ENCODE peak calls at places on chromosomes 4 and X, in ten cellular contexts. L is neuronal stem cell; W is RWPE1; B is endothelial cell of umbilical vein; G is T-helper 9 cell; A is neural crest cell; O is activated naive CD8-positive, alpha-beta T cell treated with anti-CD3 and anti-CD28 coated beads, Interleukin-2, amount 50 U/mL, for 16 hours; X is stimulated activated CD4-positive, alpha-beta T cell treated with anti-CD3 and anti-CD28 coated beads, TNF-alpha, amount 100 ng/mL, for 48 hours; I is HuH-7; Z is activated T-helper 1 cell treated with anti-CD3 and anti-CD28 coated beads, Interleukin-2, amount 50 U/mL, for 16 hours. H is an unnamed sample.

GRCh38 chr4:22616516-22616915 is 76.2 kb upstream of the GBA3 start:
- DNase-seq in L (no peak), W (no peak), B (no peak), G (no peak), A (no peak), O (no peak), X (no peak), I (no peak), Z (no peak), H (no peak)

GRCh38 chrX:109487640-109488039 is 5.8 kb upstream of the GUCY2F start:
- DNase-seq in L (no peak), W (no peak), B (no peak), G (no peak), A (no peak), O (no peak), X (no peak), I (no peak), Z (no peak), H (no peak)

GRCh38 chr4:179766938-179767337 is 2324.7 kb upstream of the AGA start:
- DNase-seq in L (no peak), W (no peak), B (no peak), G (no peak), A (no peak), O (no peak), X (no peak), I (no peak), Z (no peak), H (no peak)

GRCh38 chrX:41180194-41180902 is 95.1 kb downstream of the USP9X start:
- DNase-seq in L (no peak), W (peak), B (peak), G (peak), A (peak), O (no peak), X (peak), I (peak), Z (peak), H (peak)

GRCh38 chr4:159777689-159778088 is 674.8 kb downstream of the RAPGEF2 start:
- DNase-seq in L (no peak), W (no peak), B (no peak), G (no peak), A (no peak), O (no peak), X (no peak), I (no peak), Z (no peak), H (no peak)

GRCh38 chr4:139609647-139610046 is 53.6 kb upstream of the SETD7 start:
- DNase-seq in L (no peak), W (no peak), B (peak), G (no peak), A (no peak), O (no peak), X (no peak), I (no peak), Z (no peak), H (no peak)

GRCh38 chrX:15946783-15947550 is 92.4 kb upstream of the AP1S2 start:
- DNase-seq in L (no peak), W (peak), B (no peak), G (no peak), A (no peak), O (no peak), X (no peak), I (no peak), Z (no peak), H (no peak)

GRCh38 chrX:39427492-39428289 is 626.4 kb downstream of the MID1IP1 start:
- DNase-seq in L (no peak), W (peak), B (peak), G (no peak), A (no peak), O (no peak), X (peak), I (no peak), Z (no peak), H (no peak)

GRCh38 chr4:83320548-83320947 is 14.1 kb downstream of the HPSE start:
- DNase-seq in L (no peak), W (peak), B (peak), G (no peak), A (no peak), O (no peak), X (no peak), I (no peak), Z (no peak), H (no peak)

GRCh38 chr4:25425361-25425760 is 48.3 kb downstream of the ANAPC4 start:
- DNase-seq in L (no peak), W (no peak), B (no peak), G (no peak), A (no peak), O (no peak), X (no peak), I (no peak), Z (no peak), H (no peak)

GRCh38 chrX:14039344-14039743 is 9.7 kb upstream of the GEMIN8 start:
- DNase-seq in L (peak), W (peak), B (peak), G (peak), A (peak), O (peak), X (peak), I (peak), Z (peak), H (peak)

GRCh38 chrX:13215729-13216128 is 104.1 kb downstream of the ATXN3L start:
- DNase-seq in L (no peak), W (no peak), B (no peak), G (no peak), A (no peak), O (no peak), X (no peak), I (no peak), Z (no peak), H (no peak)